ENCODE peak calls at places on chromosomes 4 and X, in six cellular contexts. I is Peyer's patch, S is breast epithelium, P is transverse colon, R is IMR-90, A is ovary. K is an unnamed sample.
A peak's percentile ranks its signal among the peaks of the same experiment; 100 is the strongest.

GRCh38 chrX:10512258-10512657 is 108.1 kb downstream of the MID1 start:
- DNase-seq in I (no peak), S (no peak), P (no peak), R (peak; percentile 58), A (no peak), K (no peak)

GRCh38 chrX:81261576-81261975 is 59.7 kb downstream of the SH3BGRL start:
- DNase-seq in I (no peak), S (no peak), P (no peak), R (peak; percentile 49), A (no peak), K (no peak)

GRCh38 chr4:1563768-1564485 is 120.2 kb downstream of the FAM53A start:
- DNase-seq in I (no peak), S (no peak), P (no peak), R (no peak), A (no peak), K (no peak)

GRCh38 chr4:40579983-40580382 is 49.7 kb downstream of the RBM47 start:
- DNase-seq in I (no peak), S (no peak), P (no peak), R (peak; percentile 91), A (no peak), K (no peak)

GRCh38 chrX:129318375-129318774 is 204.9 kb downstream of the SMARCA1 start:
- DNase-seq in I (no peak), S (no peak), P (no peak), R (peak; percentile 35), A (no peak), K (peak; percentile 23)

GRCh38 chr4:185343726-185344581 is 51.8 kb downstream of the LRP2BP start:
- DNase-seq in I (no peak), S (no peak), P (peak; percentile 25), R (peak; percentile 27), A (no peak), K (no peak)

GRCh38 chrX:23902419-23902818 is 5.3 kb downstream of the APOO start:
- DNase-seq in I (no peak), S (no peak), P (no peak), R (peak; percentile 73), A (no peak), K (no peak)

GRCh38 chr4:54498661-54499111 is 159.1 kb upstream of the KIT start:
- DNase-seq in I (no peak), S (no peak), P (no peak), R (peak; percentile 31), A (no peak), K (no peak)

GRCh38 chr4:140047781-140048180 is 106.2 kb downstream of the MAML3 start:
- DNase-seq in I (no peak), S (no peak), P (no peak), R (no peak), A (no peak), K (no peak)
- H3K27ac ChIP-seq in I (peak overlapping the region; percentile 49), S (peak overlapping the region; percentile 87), P (peak overlapping the region; percentile 85), R (no peak overlapping the region), A (no peak overlapping the region), K (no peak overlapping the region)

DNA sequence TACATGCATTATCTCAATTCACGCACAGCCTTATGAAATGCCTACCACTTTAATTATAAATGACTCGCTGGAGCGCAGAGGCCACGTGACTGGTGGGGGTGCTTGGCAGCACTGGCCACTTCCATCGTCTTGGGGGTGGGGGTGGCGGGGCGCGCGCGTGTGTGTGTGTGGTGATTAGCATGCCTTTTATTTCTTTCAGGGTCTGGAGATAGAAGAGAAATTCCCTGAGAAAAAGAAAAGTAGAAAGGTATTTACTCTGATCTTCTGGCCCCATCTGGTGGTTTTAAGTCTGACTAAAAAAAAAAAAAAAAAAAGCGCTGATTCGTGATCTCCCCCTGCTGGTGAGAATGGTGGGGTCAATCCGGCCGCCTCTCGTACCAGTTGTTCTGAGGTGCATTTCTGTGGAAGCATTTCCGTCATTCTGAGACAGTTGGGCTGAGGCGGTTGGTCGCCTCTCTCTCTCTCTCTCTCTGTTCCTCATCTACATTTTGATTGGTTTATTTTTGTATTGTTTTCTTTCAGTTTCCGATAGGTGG is at the start of gene CCNB3:
- DNase-seq in I (peak; percentile 72), S (peak; percentile 33), P (peak; percentile 77), R (peak; percentile 56), A (peak; percentile 57), K (peak; percentile 80)
- TF ChIP-seq POLR2A in I (peak; percentile 26), S (no peak), P (peak; percentile 41), R (no peak), A (no peak), K (no peak)

DNA sequence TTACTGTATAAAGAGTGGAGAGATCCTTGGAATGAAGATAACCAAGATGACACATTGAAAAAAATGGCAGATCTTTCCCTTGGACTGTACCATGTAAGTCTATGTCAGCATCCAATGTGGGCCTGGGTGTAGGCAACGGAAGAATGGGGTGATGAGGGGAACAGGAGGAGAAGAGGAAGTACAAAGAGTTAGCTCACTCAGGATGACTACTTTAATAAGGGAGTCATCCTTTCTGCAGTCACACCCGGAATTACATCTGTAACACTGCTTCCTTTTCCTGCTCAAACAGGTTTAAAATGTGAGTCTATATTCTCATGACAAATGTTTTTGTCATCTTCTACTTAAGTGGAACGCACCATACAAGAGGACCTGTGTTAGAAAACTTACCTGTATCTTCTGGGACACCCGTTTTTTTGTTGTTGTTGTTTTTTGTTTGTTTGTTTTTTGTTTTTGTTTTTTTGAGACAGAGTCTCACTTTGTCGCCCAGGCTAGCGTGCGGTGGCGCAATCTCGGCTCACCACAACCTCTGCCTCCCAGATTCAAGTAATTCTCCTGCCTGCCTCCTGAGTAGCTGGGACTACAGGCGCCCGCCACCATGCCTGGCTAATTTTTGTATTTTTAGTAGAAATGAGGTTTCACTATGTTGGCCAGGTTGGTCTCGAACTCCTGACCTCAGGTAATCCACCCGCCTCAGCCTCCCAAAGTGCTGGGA is 18.0 kb downstream of the HPSE start:
- DNase-seq in I (no peak), S (no peak), P (no peak), R (no peak), A (no peak), K (no peak)
- H3K27ac ChIP-seq in I (no peak overlapping the region), S (no peak overlapping the region), P (no peak overlapping the region), R (no peak overlapping the region), A (no peak overlapping the region), K (no peak overlapping the region)

GRCh38 chrX:48592971-48593370 is 4.3 kb upstream of the WDR13 start:
- DNase-seq in I (no peak), S (no peak), P (no peak), R (no peak), A (no peak), K (no peak)
- TF ChIP-seq POLR2A in I (no peak), S (no peak), P (no peak), R (no peak), A (no peak), K (no peak)

DNA sequence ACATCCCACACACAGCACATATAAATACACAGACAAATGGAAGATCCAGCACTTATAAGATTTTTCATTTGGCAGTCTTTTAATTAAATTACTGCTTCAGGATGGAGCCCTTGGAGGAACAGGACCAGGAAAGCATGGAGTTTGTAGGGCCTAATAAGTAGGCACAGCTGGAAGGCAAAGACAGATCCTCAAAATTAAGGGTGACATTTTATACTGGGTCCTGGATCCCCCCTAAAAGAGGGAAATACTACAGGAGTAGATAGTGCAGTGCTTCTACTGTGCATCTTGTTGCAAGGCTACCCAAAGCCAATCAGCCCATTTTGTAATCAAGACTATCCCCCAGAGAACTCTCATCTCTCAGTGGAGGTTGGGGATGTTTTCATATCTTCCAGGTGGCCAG is 1860.7 kb upstream of the PCDH10 start:
- DNase-seq in I (no peak), S (no peak), P (no peak), R (no peak), A (no peak), K (no peak)
- H3K27ac ChIP-seq in I (no peak overlapping the region), S (no peak overlapping the region), P (no peak overlapping the region), R (no peak overlapping the region), A (no peak overlapping the region), K (no peak overlapping the region)